ENCODE peak calls at places on chromosomes 1 and 21, in seven cellular contexts. F is transverse colon, L is gastrocnemius medialis, Q is heart left ventricle, P is stomach, B is uterus, C is esophagus squamous epithelium. I is an unnamed sample.

GRCh38 chr1:94929816-94930215 is 2.9 kb upstream of the CNN3 start:
- DNase-seq in F (no peak), L (no peak), Q (no peak), P (no peak), B (no peak), C (no peak), I (no peak)

GRCh38 chr1:109687641-109688499 is at the start of gene GSTM1:
- DNase-seq in F (peak), L (no peak), Q (peak), P (peak), B (peak), C (no peak), I (peak)

GRCh38 chr1:160798439-160798838 is 2.5 kb downstream of the LY9 start:
- DNase-seq in F (no peak), L (no peak), Q (no peak), P (no peak), B (no peak), C (no peak), I (no peak)

GRCh38 chr1:176699821-176700220 is 236.8 kb downstream of the PAPPA2 start:
- DNase-seq in F (no peak), L (no peak), Q (no peak), P (no peak), B (no peak), C (no peak), I (no peak)

GRCh38 chr21:17693801-17694200 is 81.1 kb upstream of the BTG3 start:
- DNase-seq in F (no peak), L (no peak), Q (no peak), P (no peak), B (no peak), C (no peak), I (no peak)

GRCh38 chr1:216238844-216239243 is 184.4 kb downstream of the USH2A start:
- DNase-seq in F (no peak), L (no peak), Q (no peak), P (no peak), B (no peak), C (no peak), I (no peak)

GRCh38 chr1:117275055-117275454 is 64.3 kb upstream of the VTCN1 start:
- DNase-seq in F (no peak), L (no peak), Q (no peak), P (no peak), B (no peak), C (no peak), I (no peak)

GRCh38 chr1:167463856-167464565 is 54.3 kb downstream of the CD247 start:
- DNase-seq in F (no peak), L (no peak), Q (no peak), P (no peak), B (no peak), C (no peak), I (no peak)

GRCh38 chr21:30831194-30831765 is 1.7 kb upstream of the KRTAP7-1 start:
- DNase-seq in F (no peak), L (no peak), Q (no peak), P (no peak), B (no peak), C (no peak), I (no peak)

GRCh38 chr1:24905979-24906720 is 23.9 kb downstream of the RUNX3 start:
- DNase-seq in F (peak), L (no peak), Q (no peak), P (no peak), B (no peak), C (no peak), I (peak)

GRCh38 chr21:34889287-34889536 is 159.9 kb downstream of the RUNX1 start:
- DNase-seq in F (peak), L (no peak), Q (peak), P (peak), B (peak), C (no peak), I (peak)

GRCh38 chr1:198280080-198280479 is 123.3 kb downstream of the NEK7 start:
- DNase-seq in F (no peak), L (no peak), Q (no peak), P (no peak), B (no peak), C (no peak), I (no peak)

GRCh38 chr1:41496080-41497055 is 11.9 kb upstream of the EDN2 start:
- DNase-seq in F (peak), L (peak), Q (peak), P (peak), B (peak), C (no peak), I (peak)

GRCh38 chr1:234604726-234605492 is 5.1 kb downstream of the IRF2BP2 start:
- DNase-seq in F (no peak), L (no peak), Q (no peak), P (no peak), B (no peak), C (no peak), I (no peak)

GRCh38 chr1:85628791-85629531 is 48.4 kb downstream of the CCN1 start:
- DNase-seq in F (peak), L (no peak), Q (no peak), P (peak), B (no peak), C (no peak), I (peak)

GRCh38 chr1:66283583-66284041 is 250.3 kb upstream of the SGIP1 start:
- DNase-seq in F (no peak), L (no peak), Q (no peak), P (no peak), B (no peak), C (no peak), I (no peak)

GRCh38 chr21:42234464-42235241 is 15.7 kb downstream of the ABCG1 start:
- DNase-seq in F (peak), L (peak), Q (peak), P (peak), B (peak), C (no peak), I (peak)

GRCh38 chr1:152015766-152016165 is 21.0 kb downstream of the S100A11 start:
- DNase-seq in F (no peak), L (no peak), Q (no peak), P (no peak), B (no peak), C (no peak), I (no peak)

DNA sequence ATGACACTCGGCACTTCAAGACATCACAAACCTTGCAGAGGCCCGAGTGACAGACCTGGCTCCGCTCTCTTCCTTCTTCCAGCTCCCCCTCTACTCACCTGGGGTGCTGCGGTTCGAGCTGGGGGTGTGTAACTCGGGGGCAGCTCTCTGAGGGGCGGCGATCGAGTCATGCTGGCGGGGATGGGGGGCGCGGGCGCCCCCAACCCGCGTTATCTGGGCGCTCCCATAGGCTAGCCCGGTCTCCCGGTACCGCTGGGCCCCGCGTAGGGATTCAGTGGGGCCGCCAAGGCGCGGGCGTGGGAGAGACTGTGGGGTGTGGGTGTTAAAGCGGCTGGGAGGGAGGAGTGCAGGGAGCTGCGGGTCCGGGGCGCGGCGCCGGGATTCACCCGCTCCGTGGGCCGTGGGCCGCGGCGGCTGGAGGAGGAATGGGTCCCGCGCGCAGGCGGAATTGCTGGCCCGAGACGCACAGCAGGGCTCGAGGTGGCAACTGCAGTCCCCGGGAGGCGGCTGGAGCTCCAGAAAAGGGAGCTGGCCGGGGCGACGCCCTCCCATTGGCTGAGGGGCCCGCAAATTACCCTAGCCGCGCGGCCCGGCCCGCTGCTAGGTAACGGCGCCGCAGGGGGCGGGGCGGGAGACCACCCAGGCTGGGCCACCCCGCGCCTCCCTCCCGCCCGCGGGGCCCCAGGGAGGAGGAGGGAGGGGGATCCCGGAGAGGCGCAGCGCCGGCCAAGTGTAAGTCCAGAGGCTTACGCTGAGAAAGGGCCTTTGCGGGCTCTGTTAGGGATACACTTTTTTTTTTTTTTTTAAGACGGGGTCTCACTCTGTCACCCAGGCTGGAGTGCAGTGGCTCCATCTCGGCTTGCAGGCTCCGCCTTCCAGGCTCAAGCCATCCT is at the start of gene PTCH2:
- DNase-seq in F (peak), L (peak), Q (peak), P (peak), B (peak), C (no peak), I (peak)
- H3K27ac ChIP-seq in F (peak), L (no peak), Q (peak), P (peak), B (peak), C (peak), I (no peak)

DNA sequence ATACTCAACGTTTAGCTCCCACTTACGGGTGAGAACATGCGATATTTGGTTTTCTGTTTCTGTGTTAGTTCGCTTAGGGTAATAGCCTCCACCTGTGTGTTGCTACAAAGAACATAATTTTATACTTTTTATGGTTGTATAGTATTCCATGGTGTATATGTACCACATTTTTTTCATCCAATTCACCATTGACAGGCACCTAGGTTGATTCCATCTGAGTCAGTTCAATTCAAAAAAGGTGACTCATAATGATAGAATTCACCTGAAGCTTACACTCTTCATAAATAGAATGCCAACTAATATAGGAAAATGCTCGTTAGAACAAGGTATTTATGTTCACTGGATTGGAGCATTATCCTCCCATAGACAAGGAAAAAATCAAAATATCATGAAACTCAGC is 38.5 kb downstream of the RGS4 start:
- DNase-seq in F (no peak), L (no peak), Q (no peak), P (no peak), B (no peak), C (no peak), I (no peak)
- TF ChIP-seq POLR2A in F (no peak), L (no peak), Q (no peak), P (no peak), B (no peak), C (no peak), I (no peak)

DNA sequence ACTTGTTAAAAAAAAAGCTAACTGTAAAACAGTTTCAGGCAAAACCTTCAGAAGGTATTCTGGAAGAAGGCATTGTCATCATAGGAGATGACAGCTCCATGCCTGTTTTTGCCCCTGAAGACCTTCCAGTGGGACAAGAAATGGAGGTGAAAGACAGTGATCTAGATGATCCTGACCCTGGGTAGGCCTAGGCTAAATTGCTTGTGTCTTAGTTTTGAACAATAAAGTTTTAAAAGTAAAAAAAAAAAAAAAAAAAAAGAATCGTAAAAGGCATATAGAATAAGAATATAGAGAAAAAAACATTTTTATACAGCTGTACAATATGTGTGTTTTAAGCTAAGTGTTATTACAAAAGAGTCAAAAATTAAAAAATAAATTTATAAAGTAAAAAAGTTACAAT is 106.6 kb upstream of the PLXNA2 start:
- DNase-seq in F (no peak), L (no peak), Q (no peak), P (no peak), B (no peak), C (no peak), I (no peak)
- TF ChIP-seq CTCF in F (no peak), L (no peak), Q (no peak), P (no peak), B (no peak), C (no peak), I (no peak)

GRCh38 chr1:19067187-19067911 is 110.9 kb upstream of the IFFO2 start:
- DNase-seq in F (peak), L (no peak), Q (no peak), P (peak), B (no peak), C (no peak), I (peak)
- H3K27ac ChIP-seq in F (no peak), L (no peak), Q (no peak), P (peak), B (no peak), C (peak), I (peak)

I was measured in right lobe of liver.